ENCODE peak calls at places on chromosomes 3 and 15, in ten cellular contexts. T, N, W, L, Q, R, X, D, E and S are unnamed samples.

GRCh38 chr15:64500695-64501395 is 40.5 kb downstream of the ZNF609 start:
- DNase-seq in T (no peak), N (no peak), W (no peak), L (no peak), Q (no peak), R (no peak), X (no peak), D (no peak), E (no peak), S (no peak)

GRCh38 chr3:49120096-49120437 is 556 bp downstream of the USP19 start:
- DNase-seq in T (no peak), N (peak), W (no peak), L (no peak), Q (no peak), R (peak), X (no peak), D (no peak), E (no peak), S (no peak)

GRCh38 chr3:126442099-126442848 is 33.4 kb downstream of the ZXDC start:
- DNase-seq in T (no peak), N (peak), W (no peak), L (no peak), Q (peak), R (no peak), X (no peak), D (peak), E (no peak), S (no peak)

GRCh38 chr15:71325461-71325860 is 210.2 kb downstream of the THSD4 start:
- DNase-seq in T (no peak), N (peak), W (peak), L (no peak), Q (no peak), R (no peak), X (peak), D (no peak), E (no peak), S (no peak)

GRCh38 chr15:101810451-101810850 is 1.6 kb upstream of the OR4F15 start:
- DNase-seq in T (no peak), N (no peak), W (no peak), L (no peak), Q (no peak), R (no peak), X (no peak), D (no peak), E (no peak), S (no peak)

GRCh38 chr3:100023150-100023549 is 91.2 kb downstream of the FILIP1L start:
- DNase-seq in T (no peak), N (peak), W (no peak), L (no peak), Q (no peak), R (no peak), X (peak), D (no peak), E (no peak), S (no peak)

GRCh38 chr15:23797747-23798157 is 110.6 kb upstream of the NDN start:
- DNase-seq in T (peak), N (no peak), W (no peak), L (no peak), Q (no peak), R (no peak), X (no peak), D (no peak), E (no peak), S (no peak)

GRCh38 chr3:97670952-97671351 is 93.6 kb upstream of the ARL6 start:
- DNase-seq in T (peak), N (no peak), W (no peak), L (no peak), Q (no peak), R (no peak), X (no peak), D (no peak), E (no peak), S (no peak)

GRCh38 chr3:168620854-168621253 is 525.1 kb upstream of the GOLIM4 start:
- DNase-seq in T (peak), N (no peak), W (peak), L (peak), Q (no peak), R (peak), X (peak), D (peak), E (no peak), S (peak)

GRCh38 chr3:45455040-45455439 is 66.7 kb downstream of the LARS2 start:
- DNase-seq in T (no peak), N (no peak), W (no peak), L (no peak), Q (no peak), R (no peak), X (no peak), D (no peak), E (no peak), S (no peak)

GRCh38 chr3:39000008-39000450 is 51.7 kb downstream of the SCN11A start:
- DNase-seq in T (peak), N (peak), W (peak), L (no peak), Q (no peak), R (peak), X (peak), D (peak), E (no peak), S (no peak)

GRCh38 chr3:46407976-46408375 is 917 bp downstream of the CCRL2 start:
- DNase-seq in T (no peak), N (no peak), W (no peak), L (no peak), Q (no peak), R (no peak), X (peak), D (no peak), E (no peak), S (no peak)

GRCh38 chr3:99651561-99651960 is 13.2 kb downstream of the COL8A1 start:
- DNase-seq in T (no peak), N (peak), W (peak), L (no peak), Q (peak), R (no peak), X (peak), D (no peak), E (no peak), S (peak)

GRCh38 chr15:72140088-72140487 is 21.9 kb downstream of the SENP8 start:
- DNase-seq in T (no peak), N (no peak), W (no peak), L (no peak), Q (no peak), R (no peak), X (no peak), D (no peak), E (no peak), S (no peak)

GRCh38 chr15:28892789-28893610 is 7.2 kb downstream of the APBA2 start:
- DNase-seq in T (no peak), N (peak), W (peak), L (no peak), Q (no peak), R (no peak), X (no peak), D (no peak), E (no peak), S (peak)

GRCh38 chr3:186044973-186045372 is 63.9 kb downstream of the ETV5 start:
- DNase-seq in T (peak), N (peak), W (no peak), L (no peak), Q (no peak), R (no peak), X (no peak), D (peak), E (no peak), S (no peak)

GRCh38 chr3:105958237-105959000 is 89.6 kb upstream of the CBLB start:
- DNase-seq in T (no peak), N (no peak), W (no peak), L (no peak), Q (no peak), R (no peak), X (no peak), D (no peak), E (no peak), S (peak)

GRCh38 chr3:129605593-129606521 is 619 bp downstream of the PLXND1 start:
- DNase-seq in T (peak), N (peak), W (peak), L (no peak), Q (peak), R (no peak), X (peak), D (no peak), E (no peak), S (peak)

GRCh38 chr3:194801378-194802124 is 115.9 kb downstream of the FAM43A start:
- DNase-seq in T (no peak), N (no peak), W (no peak), L (no peak), Q (no peak), R (no peak), X (no peak), D (peak), E (no peak), S (no peak)

GRCh38 chr3:178097576-178097975 is 438.7 kb upstream of the KCNMB2 start:
- DNase-seq in T (no peak), N (peak), W (peak), L (no peak), Q (peak), R (no peak), X (no peak), D (no peak), E (no peak), S (no peak)

GRCh38 chr15:82197734-82198594 is 64.6 kb downstream of the EFL1 start:
- DNase-seq in T (peak), N (peak), W (peak), L (peak), Q (peak), R (peak), X (peak), D (peak), E (no peak), S (peak)

GRCh38 chr15:100278596-100279380 is 63.0 kb downstream of the ADAMTS17 start:
- DNase-seq in T (no peak), N (no peak), W (no peak), L (no peak), Q (no peak), R (no peak), X (no peak), D (no peak), E (no peak), S (no peak)

GRCh38 chr3:98022978-98023820 is 11.9 kb downstream of the GABRR3 start:
- DNase-seq in T (peak), N (peak), W (peak), L (peak), Q (peak), R (peak), X (peak), D (peak), E (no peak), S (peak)